ENCODE peak calls at places on chromosome 7, in seven cellular contexts. Z is activated CD4-positive, alpha-beta T cell treated with anti-CD3 and anti-CD28 coated beads, Interleukin-2, amount 10 ng/mL, durations not matched to agents 7 days and 5 days; C is left ventricle myocardium inferior; E is cerebellum; D is activated CD8-positive, alpha-beta memory T cell treated with anti-CD3 and anti-CD28 coated beads for 1 hour; O is B cell; X is colonic mucosa. L is an unnamed sample.

GRCh38 chr7:149355390-149356048 is 93.5 kb downstream of the ZNF783 start:
- DNase-seq in Z (no peak), C (no peak), E (no peak), D (no peak), O (no peak), X (no peak), L (no peak)

GRCh38 chr7:100034871-100035510 is 14.6 kb upstream of the ZSCAN21 start:
- DNase-seq in Z (no peak), C (no peak), E (no peak), D (no peak), O (no peak), X (no peak), L (no peak)

GRCh38 chr7:132488634-132489302 is 87.5 kb downstream of the PLXNA4 start:
- DNase-seq in Z (no peak), C (no peak), E (no peak), D (no peak), O (no peak), X (no peak), L (no peak)

GRCh38 chr7:46859963-46860475 is 721.9 kb downstream of the TNS3 start:
- DNase-seq in Z (no peak), C (no peak), E (no peak), D (no peak), O (no peak), X (no peak), L (no peak)

GRCh38 chr7:74289660-74290589 is 718 bp downstream of the CLIP2 start:
- DNase-seq in Z (no peak), C (peak), E (peak), D (peak), O (peak), X (peak), L (no peak)

GRCh38 chr7:122329145-122329802 is 24.7 kb upstream of the FEZF1 start:
- DNase-seq in Z (no peak), C (no peak), E (no peak), D (no peak), O (no peak), X (no peak), L (no peak)

GRCh38 chr7:124765401-124766352 is at the start of gene GPR37:
- DNase-seq in Z (peak), C (no peak), E (peak), D (no peak), O (no peak), X (peak), L (peak)

GRCh38 chr7:134058980-134059379 is 68.2 kb upstream of the LRGUK start:
- DNase-seq in Z (no peak), C (no peak), E (no peak), D (no peak), O (no peak), X (no peak), L (no peak)

GRCh38 chr7:151017953-151018420 is 6.3 kb downstream of the ATG9B start:
- DNase-seq in Z (peak), C (peak), E (peak), D (peak), O (peak), X (peak), L (no peak)

L was measured in left lobe of liver.